ENCODE peak calls at places on chromosomes 6 and 20, in seven cellular contexts. One of them, this sample, is unnamed.

GRCh38 chr6:53067307-53067706 is 2.1 kb downstream of the FBXO9 start:
- DNase-seq in right lobe of liver: no peak
- DNase-seq in occipital lobe: no peak
- DNase-seq in iPS-NIHi11: no peak
- DNase-seq in epithelial cell of esophagus: no peak
- DNase-seq in stimulated activated CD8-positive, alpha-beta memory T cell treated with anti-CD3 and anti-CD28 coated beads, Interleukin-15, amount 100 ng/mL, for 4 hours: no peak
- DNase-seq in osteocyte: no peak
- DNase-seq in this sample: no peak

GRCh38 chr6:142326539-142326938 is 24.7 kb downstream of the ADGRG6 start:
- DNase-seq in epithelial cell of esophagus: no peak
- DNase-seq in right lobe of liver: no peak
- DNase-seq in occipital lobe: no peak
- DNase-seq in stimulated activated CD8-positive, alpha-beta memory T cell treated with anti-CD3 and anti-CD28 coated beads, Interleukin-15, amount 100 ng/mL, for 4 hours: no peak
- DNase-seq in osteocyte: no peak
- DNase-seq in iPS-NIHi11: no peak
- DNase-seq in this sample: peak; percentile 34

GRCh38 chr6:147881432-147881831 is 372.9 kb downstream of the SAMD5 start:
- DNase-seq in right lobe of liver: no peak
- DNase-seq in epithelial cell of esophagus: no peak
- DNase-seq in osteocyte: no peak
- DNase-seq in occipital lobe: no peak
- DNase-seq in stimulated activated CD8-positive, alpha-beta memory T cell treated with anti-CD3 and anti-CD28 coated beads, Interleukin-15, amount 100 ng/mL, for 4 hours: no peak
- DNase-seq in iPS-NIHi11: peak; percentile 18
- DNase-seq in this sample: no peak

GRCh38 chr20:50191566-50192363 is 1.1 kb downstream of the CEBPB start:
- DNase-seq in stimulated activated CD8-positive, alpha-beta memory T cell treated with anti-CD3 and anti-CD28 coated beads, Interleukin-15, amount 100 ng/mL, for 4 hours: peak; percentile 42
- DNase-seq in right lobe of liver: peak; percentile 62
- DNase-seq in occipital lobe: peak; percentile 47
- DNase-seq in epithelial cell of esophagus: peak; percentile 47
- DNase-seq in osteocyte: peak; percentile 89
- DNase-seq in iPS-NIHi11: peak; percentile 75
- DNase-seq in this sample: peak; percentile 58

GRCh38 chr6:44039191-44039719 is 88.0 kb downstream of the MRPL14 start:
- DNase-seq in occipital lobe: no peak
- DNase-seq in epithelial cell of esophagus: no peak
- DNase-seq in stimulated activated CD8-positive, alpha-beta memory T cell treated with anti-CD3 and anti-CD28 coated beads, Interleukin-15, amount 100 ng/mL, for 4 hours: no peak
- DNase-seq in right lobe of liver: no peak
- DNase-seq in iPS-NIHi11: no peak
- DNase-seq in osteocyte: no peak
- DNase-seq in this sample: peak; percentile 43

GRCh38 chr6:8442149-8442548 is 6.8 kb upstream of the SLC35B3 start:
- DNase-seq in epithelial cell of esophagus: no peak
- DNase-seq in right lobe of liver: no peak
- DNase-seq in osteocyte: no peak
- DNase-seq in stimulated activated CD8-positive, alpha-beta memory T cell treated with anti-CD3 and anti-CD28 coated beads, Interleukin-15, amount 100 ng/mL, for 4 hours: no peak
- DNase-seq in occipital lobe: no peak
- DNase-seq in iPS-NIHi11: no peak
- DNase-seq in this sample: no peak

GRCh38 chr6:166595061-166595780 is 8.7 kb upstream of the RAMACL start:
- DNase-seq in stimulated activated CD8-positive, alpha-beta memory T cell treated with anti-CD3 and anti-CD28 coated beads, Interleukin-15, amount 100 ng/mL, for 4 hours: no peak
- DNase-seq in right lobe of liver: no peak
- DNase-seq in osteocyte: peak; percentile 70
- DNase-seq in iPS-NIHi11: no peak
- DNase-seq in epithelial cell of esophagus: peak; percentile 52
- DNase-seq in occipital lobe: no peak
- DNase-seq in this sample: peak; percentile 91

GRCh38 chr6:130018830-130019795 is 732 bp downstream of the L3MBTL3 start:
- DNase-seq in right lobe of liver: peak; percentile 53
- DNase-seq in occipital lobe: peak; percentile 4
- DNase-seq in stimulated activated CD8-positive, alpha-beta memory T cell treated with anti-CD3 and anti-CD28 coated beads, Interleukin-15, amount 100 ng/mL, for 4 hours: peak; percentile 18
- DNase-seq in iPS-NIHi11: peak; percentile 39
- DNase-seq in osteocyte: no peak
- DNase-seq in epithelial cell of esophagus: peak; percentile 53
- DNase-seq in this sample: peak; percentile 42

GRCh38 chr6:121826156-121826810 is 390.8 kb downstream of the GJA1 start:
- DNase-seq in osteocyte: no peak
- DNase-seq in right lobe of liver: no peak
- DNase-seq in epithelial cell of esophagus: peak; percentile 97
- DNase-seq in iPS-NIHi11: no peak
- DNase-seq in occipital lobe: no peak
- DNase-seq in stimulated activated CD8-positive, alpha-beta memory T cell treated with anti-CD3 and anti-CD28 coated beads, Interleukin-15, amount 100 ng/mL, for 4 hours: no peak
- DNase-seq in this sample: peak; percentile 93

GRCh38 chr20:58839991-58840747 is 10.5 kb downstream of the GNAS-AS1 start:
- DNase-seq in right lobe of liver: no peak
- DNase-seq in osteocyte: no peak
- DNase-seq in epithelial cell of esophagus: no peak
- DNase-seq in stimulated activated CD8-positive, alpha-beta memory T cell treated with anti-CD3 and anti-CD28 coated beads, Interleukin-15, amount 100 ng/mL, for 4 hours: no peak
- DNase-seq in occipital lobe: no peak
- DNase-seq in iPS-NIHi11: no peak
- DNase-seq in this sample: no peak